ENCODE peak calls at places on chromosomes 16 and 17, in seven cellular contexts. A is NCI-H1436, Y is H1, V is left colon, D is M059J, M is tibial artery, K is NCI-H2029. R is an unnamed sample.

GRCh38 chr17:77163521-77164280 is 22.9 kb downstream of the SEC14L1 start:
- DNase-seq in A (no peak), Y (no peak), V (no peak), D (no peak), M (no peak), K (no peak), R (no peak)

GRCh38 chr16:18013863-18014262 is 322.7 kb downstream of the NPIPA8 start:
- DNase-seq in A (no peak), Y (no peak), V (no peak), D (no peak), M (no peak), K (no peak), R (no peak)

GRCh38 chr16:16021988-16022682 is 72.7 kb downstream of the ABCC1 start:
- DNase-seq in A (no peak), Y (no peak), V (peak), D (peak), M (peak), K (peak), R (peak)

GRCh38 chr17:42618442-42619150 is 9.1 kb downstream of the TUBG1 start:
- DNase-seq in A (peak), Y (no peak), V (peak), D (peak), M (peak), K (no peak), R (no peak)

GRCh38 chr17:1379930-1380313 is 20.1 kb downstream of the YWHAE start:
- DNase-seq in A (no peak), Y (no peak), V (no peak), D (no peak), M (no peak), K (no peak), R (no peak)

GRCh38 chr17:76247304-76247703 is 7.0 kb upstream of the RNF157 start:
- DNase-seq in A (no peak), Y (no peak), V (no peak), D (no peak), M (peak), K (no peak), R (no peak)

GRCh38 chr16:81445143-81445922 is 725 bp downstream of the CMIP start:
- DNase-seq in A (peak), Y (no peak), V (no peak), D (peak), M (no peak), K (no peak), R (no peak)

GRCh38 chr17:2222901-2223616 is 80.5 kb downstream of the SMG6 start:
- DNase-seq in A (no peak), Y (no peak), V (peak), D (no peak), M (peak), K (no peak), R (peak)

GRCh38 chr17:71329310-71330098 is 791.3 kb upstream of the SOX9 start:
- DNase-seq in A (peak), Y (no peak), V (no peak), D (no peak), M (no peak), K (peak), R (no peak)

GRCh38 chr17:50101346-50102163 is 6.4 kb downstream of the PDK2 start:
- DNase-seq in A (no peak), Y (no peak), V (peak), D (no peak), M (no peak), K (no peak), R (peak)

R was measured in fibroblast of the aortic adventitia.